ENCODE peak calls at places on chromosomes 4 and X, in nine cellular contexts. C is MCF 10A, D is coronary artery, X is hepatocyte, B is tibial artery, V is kidney epithelial cell, I is AG10803, A is GM12865, E is sigmoid colon. O is an unnamed sample.

GRCh38 chr4:31995943-31996901 is 1276.1 kb downstream of the PCDH7 start:
- DNase-seq in C (no peak), D (no peak), X (peak), B (no peak), V (no peak), I (no peak), A (no peak), E (no peak), O (no peak)

GRCh38 chrX:47515941-47516649 is 33.1 kb upstream of the ZNF41 start:
- DNase-seq in C (peak), D (no peak), X (no peak), B (no peak), V (peak), I (peak), A (no peak), E (no peak), O (no peak)

GRCh38 chr4:19961092-19961491 is 290.6 kb upstream of the SLIT2 start:
- DNase-seq in C (no peak), D (no peak), X (no peak), B (no peak), V (no peak), I (peak), A (no peak), E (no peak), O (no peak)

GRCh38 chr4:2537011-2537830 is 774 bp downstream of the FAM193A start:
- DNase-seq in C (peak), D (peak), X (peak), B (peak), V (no peak), I (peak), A (peak), E (peak), O (no peak)

GRCh38 chr4:791866-792630 is 33.9 kb downstream of the CPLX1 start:
- DNase-seq in C (no peak), D (no peak), X (no peak), B (no peak), V (no peak), I (peak), A (peak), E (no peak), O (no peak)

GRCh38 chr4:158895797-158896442 is 127.1 kb downstream of the FNIP2 start:
- DNase-seq in C (peak), D (no peak), X (no peak), B (no peak), V (no peak), I (no peak), A (no peak), E (no peak), O (no peak)

GRCh38 chrX:118459494-118459893 is 36.1 kb upstream of the DOCK11 start:
- DNase-seq in C (peak), D (no peak), X (peak), B (no peak), V (no peak), I (peak), A (peak), E (no peak), O (no peak)

GRCh38 chrX:20309796-20310195 is 43.1 kb upstream of the RPS6KA3 start:
- DNase-seq in C (no peak), D (no peak), X (no peak), B (no peak), V (no peak), I (peak), A (no peak), E (no peak), O (no peak)

GRCh38 chrX:150548684-150549083 is 19.7 kb upstream of the MTM1 start:
- DNase-seq in C (peak), D (no peak), X (no peak), B (no peak), V (no peak), I (peak), A (no peak), E (no peak), O (no peak)

GRCh38 chr4:15695764-15696163 is 7.1 kb upstream of the BST1 start:
- DNase-seq in C (no peak), D (no peak), X (no peak), B (no peak), V (no peak), I (peak), A (no peak), E (no peak), O (no peak)

GRCh38 chr4:183436417-183436816 is 8.0 kb upstream of the CDKN2AIP start:
- DNase-seq in C (no peak), D (no peak), X (no peak), B (no peak), V (no peak), I (no peak), A (no peak), E (no peak), O (no peak)

GRCh38 chr4:88720749-88721428 is 23.3 kb upstream of the NAP1L5 start:
- DNase-seq in C (no peak), D (no peak), X (no peak), B (no peak), V (no peak), I (peak), A (no peak), E (no peak), O (no peak)

GRCh38 chrX:97267916-97268680 is 384.4 kb downstream of the RPA4 start:
- DNase-seq in C (no peak), D (no peak), X (no peak), B (no peak), V (no peak), I (peak), A (no peak), E (no peak), O (no peak)

GRCh38 chr4:85722806-85723205 is 247.9 kb downstream of the ARHGAP24 start:
- DNase-seq in C (no peak), D (no peak), X (no peak), B (no peak), V (no peak), I (peak), A (no peak), E (no peak), O (no peak)

GRCh38 chrX:25277574-25277973 is 261.8 kb upstream of the ARX start:
- DNase-seq in C (no peak), D (no peak), X (no peak), B (no peak), V (no peak), I (no peak), A (no peak), E (no peak), O (no peak)

GRCh38 chr4:52298444-52298843 is 247.3 kb downstream of the SPATA18 start:
- DNase-seq in C (no peak), D (no peak), X (no peak), B (no peak), V (no peak), I (no peak), A (no peak), E (no peak), O (no peak)

GRCh38 chr4:36844448-36844847 is 400.1 kb upstream of the NWD2 start:
- DNase-seq in C (no peak), D (no peak), X (no peak), B (no peak), V (no peak), I (no peak), A (no peak), E (no peak), O (no peak)

GRCh38 chrX:1531106-1531890 is 5.7 kb downstream of the P2RY8 start:
- DNase-seq in C (no peak), D (no peak), X (no peak), B (peak), V (no peak), I (no peak), A (no peak), E (peak), O (no peak)

GRCh38 chr4:61468091-61468720 is 268.1 kb downstream of the ADGRL3 start:
- DNase-seq in C (peak), D (no peak), X (peak), B (no peak), V (peak), I (no peak), A (no peak), E (no peak), O (no peak)

GRCh38 chr4:107036602-107037151 is 564 bp upstream of the DKK2 start:
- DNase-seq in C (peak), D (no peak), X (peak), B (no peak), V (no peak), I (no peak), A (no peak), E (peak), O (no peak)

GRCh38 chrX:130057209-130057608 is 53.1 kb downstream of the ELF4 start:
- DNase-seq in C (no peak), D (no peak), X (no peak), B (no peak), V (no peak), I (no peak), A (no peak), E (no peak), O (no peak)

GRCh38 chrX:13283968-13284914 is 35.6 kb downstream of the ATXN3L start:
- DNase-seq in C (peak), D (no peak), X (no peak), B (no peak), V (peak), I (peak), A (no peak), E (no peak), O (no peak)

GRCh38 chrX:154441984-154442707 is 1.8 kb upstream of the FAM50A start:
- DNase-seq in C (peak), D (no peak), X (no peak), B (no peak), V (no peak), I (no peak), A (no peak), E (no peak), O (no peak)

GRCh38 chrX:6226646-6227444 is 1.8 kb downstream of the NLGN4X start:
- DNase-seq in C (no peak), D (no peak), X (peak), B (no peak), V (no peak), I (no peak), A (no peak), E (no peak), O (no peak)

GRCh38 chr4:156961241-156962068 is 10.1 kb downstream of the PDGFC start:
- DNase-seq in C (no peak), D (no peak), X (peak), B (no peak), V (no peak), I (no peak), A (no peak), E (no peak), O (no peak)

GRCh38 chr4:101791189-101791572 is 651 bp downstream of the BANK1 start:
- DNase-seq in C (no peak), D (no peak), X (no peak), B (no peak), V (no peak), I (no peak), A (no peak), E (no peak), O (no peak)

GRCh38 chr4:93828332-93828829 is at the start of gene ATOH1:
- DNase-seq in C (peak), D (no peak), X (peak), B (no peak), V (no peak), I (no peak), A (no peak), E (no peak), O (no peak)

GRCh38 chrX:108167211-108167872 is 75.8 kb downstream of the ATG4A start:
- DNase-seq in C (peak), D (no peak), X (no peak), B (no peak), V (no peak), I (peak), A (no peak), E (no peak), O (no peak)

GRCh38 chr4:184793735-184794355 is 31.9 kb downstream of the ACSL1 start:
- DNase-seq in C (no peak), D (no peak), X (no peak), B (no peak), V (no peak), I (no peak), A (no peak), E (no peak), O (no peak)

GRCh38 chrX:139201924-139202323 is 328.6 kb upstream of the F9 start:
- DNase-seq in C (peak), D (no peak), X (no peak), B (no peak), V (no peak), I (no peak), A (no peak), E (no peak), O (no peak)

GRCh38 chr4:140117946-140118345 is 36.0 kb downstream of the MAML3 start:
- DNase-seq in C (no peak), D (no peak), X (no peak), B (no peak), V (no peak), I (no peak), A (no peak), E (no peak), O (no peak)

GRCh38 chr4:113637823-113638691 is 123.5 kb downstream of the CAMK2D start:
- DNase-seq in C (no peak), D (no peak), X (no peak), B (no peak), V (no peak), I (no peak), A (peak), E (no peak), O (no peak)

GRCh38 chrX:97628807-97629596 is 745.3 kb downstream of the RPA4 start:
- DNase-seq in C (no peak), D (no peak), X (peak), B (no peak), V (no peak), I (no peak), A (no peak), E (no peak), O (no peak)

GRCh38 chrX:78514852-78515251 is 144.3 kb downstream of the RTL3 start:
- DNase-seq in C (peak), D (no peak), X (peak), B (no peak), V (no peak), I (no peak), A (peak), E (no peak), O (no peak)

GRCh38 chr4:7416745-7417432 is 17.8 kb downstream of the PSAPL1 start:
- DNase-seq in C (no peak), D (peak), X (no peak), B (no peak), V (no peak), I (no peak), A (no peak), E (peak), O (no peak)

DNA sequence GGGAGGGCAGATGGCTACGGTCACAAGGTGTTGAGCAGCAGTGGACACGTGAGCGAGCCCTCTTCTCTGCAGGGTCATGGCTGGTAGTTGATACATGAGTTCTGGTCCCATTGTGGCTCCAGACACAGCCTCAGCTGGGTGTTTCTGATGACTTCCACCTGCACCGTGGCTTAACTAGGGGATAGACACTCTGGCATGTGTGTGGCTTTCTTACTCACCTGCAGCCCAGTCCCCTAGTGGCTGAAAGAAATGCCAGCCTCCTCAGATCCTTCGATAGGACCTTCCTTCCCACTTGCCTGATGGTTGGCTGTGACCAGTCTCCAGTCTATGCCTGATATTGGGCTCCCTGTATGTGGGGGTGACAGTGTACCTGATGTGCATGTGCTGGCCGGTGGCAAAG is 5.0 kb downstream of the GPR78 start:
- DNase-seq in C (peak), D (no peak), X (no peak), B (peak), V (no peak), I (no peak), A (peak), E (peak), O (no peak)
- TF ChIP-seq CTCF in C (no peak), D (no peak), X (no peak), B (no peak), V (peak), I (no peak), A (peak), E (no peak), O (no peak)

GRCh38 chr4:33579951-33580350 is 2664.4 kb downstream of the ARAP2 start:
- DNase-seq in C (no peak), D (no peak), X (no peak), B (no peak), V (no peak), I (no peak), A (peak), E (no peak), O (no peak)
- TF ChIP-seq CTCF in C (no peak), D (no peak), X (no peak), B (no peak), V (no peak), I (no peak), A (no peak), E (no peak), O (no peak)

DNA sequence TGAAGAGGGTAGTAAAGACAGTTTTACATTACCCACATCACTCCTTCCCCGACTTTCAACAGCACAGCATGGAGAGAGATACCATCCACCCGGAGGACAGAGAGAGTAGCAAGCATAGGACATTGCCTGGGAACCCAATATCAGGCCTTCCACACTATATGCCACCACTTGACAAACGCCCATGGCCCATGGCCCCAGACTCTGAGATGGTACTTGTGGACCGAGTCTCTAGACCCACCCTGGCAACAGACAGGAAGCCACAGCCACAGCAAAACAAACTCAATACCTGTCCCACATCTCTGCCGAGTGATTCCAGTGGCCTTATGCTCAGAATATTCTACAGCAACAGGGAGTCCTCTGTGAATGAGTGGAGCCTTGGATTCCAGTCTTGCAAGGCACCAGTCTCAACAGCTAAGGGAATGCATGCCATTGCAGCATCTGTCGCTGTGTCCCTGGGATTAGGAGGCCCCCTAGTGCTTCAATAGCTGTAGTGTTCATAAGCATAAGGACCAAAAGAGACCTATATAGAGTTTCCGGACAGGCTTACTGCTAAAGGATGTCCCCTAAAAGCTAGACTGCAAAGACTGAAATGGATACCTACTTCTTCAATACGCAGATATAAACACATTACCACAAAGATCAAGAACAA is 14.7 kb upstream of the CT55 start:
- DNase-seq in C (peak), D (no peak), X (peak), B (no peak), V (no peak), I (peak), A (peak), E (no peak), O (no peak)
- TF ChIP-seq CTCF in C (peak), D (no peak), X (peak), B (peak), V (peak), I (peak), A (peak), E (no peak), O (peak)

GRCh38 chr4:175509320-175509719 is 302.7 kb downstream of the GPM6A start:
- DNase-seq in C (peak), D (no peak), X (no peak), B (no peak), V (no peak), I (no peak), A (peak), E (no peak), O (no peak)
- TF ChIP-seq CTCF in C (no peak), D (no peak), X (no peak), B (no peak), V (no peak), I (no peak), A (peak), E (no peak), O (no peak)

DNA sequence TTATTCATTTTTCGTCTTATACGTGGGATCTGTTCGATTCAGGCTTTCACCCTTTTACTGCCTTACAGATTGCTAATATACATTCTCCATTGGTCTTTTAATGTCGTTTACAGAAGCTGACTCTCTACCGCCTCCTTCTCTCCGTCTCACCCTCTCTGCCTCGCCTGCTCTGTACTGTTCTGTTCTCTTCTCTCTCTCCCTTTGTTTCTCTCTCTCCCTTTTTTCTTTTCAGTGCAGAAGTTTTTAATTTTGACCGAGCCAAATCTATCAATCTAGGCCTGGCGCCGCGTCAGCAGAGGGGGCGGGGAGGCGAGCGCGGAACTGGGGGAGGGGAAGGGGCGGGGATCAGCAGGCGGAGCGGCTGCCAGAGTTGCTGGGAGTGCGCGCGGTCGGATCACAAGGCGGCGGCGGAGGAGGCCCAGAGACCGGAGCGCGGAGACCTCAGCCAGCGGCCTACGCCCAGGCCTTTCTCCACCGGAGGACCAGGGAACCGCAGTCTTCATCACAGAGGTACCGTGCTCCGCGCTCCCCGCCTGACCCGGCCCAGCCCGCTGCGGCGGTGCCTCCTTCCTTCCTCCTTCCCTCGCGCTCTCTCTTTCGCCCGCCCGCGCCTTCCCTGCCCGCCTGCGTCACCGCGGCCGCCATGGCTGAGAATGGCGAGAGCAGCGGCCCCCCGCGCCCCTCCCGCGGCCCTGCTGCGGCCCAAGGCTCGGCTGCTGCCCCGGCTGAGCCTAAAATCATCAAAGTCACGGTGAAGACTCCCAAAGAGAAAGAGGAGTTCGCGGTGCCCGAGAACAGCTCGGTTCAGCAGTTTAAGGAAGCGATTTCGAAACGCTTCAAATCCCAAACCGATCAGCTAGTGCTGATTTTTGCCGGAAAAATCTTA is at the start of gene UBQLN2:
- DNase-seq in C (peak), D (peak), X (peak), B (peak), V (no peak), I (peak), A (peak), E (peak), O (no peak)
- TF ChIP-seq CTCF in C (no peak), D (no peak), X (peak), B (no peak), V (peak), I (peak), A (no peak), E (no peak), O (no peak)

GRCh38 chr4:11480683-11481082 is 52.0 kb upstream of the HS3ST1 start:
- DNase-seq in C (peak), D (no peak), X (no peak), B (peak), V (no peak), I (no peak), A (peak), E (peak), O (no peak)
- TF ChIP-seq CTCF in C (no peak), D (no peak), X (no peak), B (no peak), V (no peak), I (no peak), A (no peak), E (no peak), O (no peak)

GRCh38 chrX:8672176-8672575 is 59.8 kb downstream of the ANOS1 start:
- DNase-seq in C (no peak), D (no peak), X (no peak), B (no peak), V (no peak), I (no peak), A (no peak), E (no peak), O (no peak)
- TF ChIP-seq CTCF in C (no peak), D (no peak), X (no peak), B (no peak), V (no peak), I (no peak), A (no peak), E (no peak), O (no peak)

DNA sequence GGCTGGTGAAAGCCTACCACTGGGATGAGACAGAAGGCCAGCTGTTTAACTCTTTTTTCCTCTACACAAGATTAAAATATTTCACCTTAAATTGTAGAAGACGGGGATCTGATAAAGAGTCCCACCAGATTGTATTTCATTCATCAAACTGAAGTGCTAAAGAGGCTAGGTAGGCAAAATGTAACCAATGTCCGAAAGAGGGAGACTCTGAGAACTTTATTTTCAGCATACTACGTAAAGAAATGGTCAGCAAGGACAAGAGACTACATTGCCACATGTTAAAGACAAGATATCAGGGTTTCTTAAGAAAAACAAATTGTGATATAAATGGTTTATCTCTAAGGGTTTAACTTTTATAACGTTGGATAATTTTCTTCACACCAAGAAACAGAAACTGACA is 71.6 kb upstream of the INPP4B start:
- DNase-seq in C (no peak), D (no peak), X (no peak), B (no peak), V (no peak), I (no peak), A (no peak), E (no peak), O (no peak)
- TF ChIP-seq CTCF in C (no peak), D (no peak), X (no peak), B (no peak), V (no peak), I (no peak), A (no peak), E (no peak), O (no peak)